ENCODE peak calls at places on chromosomes 13 and 19, in eight cellular contexts. W, L, A, R, Z, H, J and X are unnamed samples.
A peak's percentile ranks its signal among the peaks of the same experiment; 100 is the strongest.

GRCh38 chr19:2371656-2372055 is 11.6 kb downstream of the TMPRSS9 start:
- DNase-seq in H (no peak), L (no peak), A (no peak), Z (no peak), J (no peak), W (peak; percentile 60), R (no peak), X (no peak)

GRCh38 chr19:11587302-11587972 is 9.8 kb upstream of the ZNF627 start:
- DNase-seq in W (peak; percentile 60), Z (peak; percentile 84), H (peak; percentile 20), R (peak; percentile 80), A (peak; percentile 78), J (no peak), L (no peak), X (peak; percentile 83)

GRCh38 chr19:58374200-58374599 is 6.6 kb downstream of the ZNF837 start:
- DNase-seq in A (no peak), H (no peak), J (no peak), W (peak; percentile 32), R (no peak), L (no peak), Z (no peak), X (no peak)

GRCh38 chr13:33798023-33798422 is 19.9 kb upstream of the RFC3 start:
- DNase-seq in A (no peak), J (no peak), R (no peak), W (no peak), H (no peak), Z (no peak), L (no peak), X (no peak)

GRCh38 chr19:47324502-47324901 is 7.5 kb upstream of the C5AR2 start:
- DNase-seq in R (no peak), A (no peak), J (no peak), H (no peak), W (no peak), L (no peak), Z (no peak), X (no peak)

GRCh38 chr19:17448190-17448967 is at the start of gene TMEM221:
- DNase-seq in W (no peak), R (peak; percentile 46), H (no peak), A (peak; percentile 50), L (no peak), Z (peak; percentile 73), J (no peak), X (peak; percentile 76)

GRCh38 chr19:19540707-19541515 is 2.8 kb downstream of the CILP2 start:
- DNase-seq in Z (peak; percentile 70), R (peak; percentile 79), W (no peak), L (no peak), J (no peak), A (peak; percentile 28), H (no peak), X (no peak)

GRCh38 chr19:7004313-7004931 is 16.8 kb downstream of the MBD3L2B start:
- DNase-seq in W (peak; percentile 18), L (no peak), Z (peak; percentile 4), A (no peak), R (no peak), J (no peak), H (no peak), X (no peak)

GRCh38 chr13:64075543-64076271 is 2660.1 kb upstream of the PCDH20 start:
- DNase-seq in R (no peak), W (no peak), J (no peak), Z (no peak), L (no peak), H (no peak), A (no peak), X (no peak)

GRCh38 chr19:43956827-43957226 is 5.8 kb downstream of the ZNF221 start:
- DNase-seq in W (no peak), L (no peak), R (no peak), J (no peak), H (no peak), Z (no peak), A (no peak), X (no peak)

GRCh38 chr13:96958286-96958891 is 35.9 kb downstream of the OXGR1 start:
- DNase-seq in A (peak; percentile 21), R (no peak), W (peak; percentile 13), J (no peak), H (no peak), Z (peak; percentile 12), L (no peak), X (no peak)

GRCh38 chr19:44671400-44671799 is at the start of gene CEACAM19:
- DNase-seq in W (no peak), L (no peak), Z (no peak), H (no peak), J (no peak), A (no peak), R (no peak), X (no peak)

GRCh38 chr19:10044390-10044789 is 31.1 kb downstream of the RDH8 start:
- DNase-seq in H (no peak), J (no peak), W (no peak), R (no peak), Z (no peak), A (no peak), L (no peak), X (no peak)

GRCh38 chr13:29925457-29925856 is 75.0 kb upstream of the UBL3 start:
- DNase-seq in J (no peak), Z (no peak), A (peak; percentile 96), W (peak; percentile 78), R (peak; percentile 83), H (no peak), L (peak; percentile 10), X (peak; percentile 82)

GRCh38 chr19:11807099-11807380 is 7.0 kb upstream of the ZNF440 start:
- DNase-seq in A (no peak), Z (no peak), J (no peak), H (no peak), R (no peak), W (no peak), L (no peak), X (no peak)

GRCh38 chr13:84207509-84207908 is 325.2 kb upstream of the SLITRK1 start:
- DNase-seq in L (no peak), H (no peak), Z (no peak), J (no peak), W (no peak), A (no peak), R (no peak), X (no peak)

GRCh38 chr13:36858285-36858684 is 39.3 kb downstream of the RFXAP start:
- DNase-seq in Z (peak; percentile 8), R (no peak), H (peak; percentile 15), J (no peak), A (no peak), W (peak; percentile 65), L (no peak), X (no peak)

GRCh38 chr13:98349731-98350305 is 172.7 kb upstream of the RNF113B start:
- DNase-seq in W (no peak), J (no peak), Z (peak; percentile 37), L (no peak), R (no peak), A (peak; percentile 39), H (no peak), X (no peak)
- TF ChIP-seq CTCF in W (no peak), J (peak; percentile 13), Z (no peak), L (no peak), R (no peak), A (peak; percentile 28), H (no peak), X (no peak)

GRCh38 chr19:41872775-41873647 is 4.1 kb upstream of the CD79A start:
- DNase-seq in L (no peak), Z (peak; percentile 79), R (peak; percentile 89), H (no peak), A (peak; percentile 86), W (peak; percentile 59), J (no peak), X (no peak)
- TF ChIP-seq CTCF in L (peak; percentile 39), Z (peak; percentile 66), R (peak; percentile 82), H (peak; percentile 74), A (peak; percentile 81), W (peak; percentile 55), J (peak; percentile 88), X (peak; percentile 28)

GRCh38 chr13:110867380-110867779 is 47.5 kb downstream of the ANKRD10 start:
- DNase-seq in W (no peak), H (no peak), A (no peak), L (no peak), Z (no peak), J (no peak), R (no peak), X (no peak)

GRCh38 chr13:110872034-110872767 is 42.7 kb downstream of the ANKRD10 start:
- DNase-seq in Z (no peak), J (no peak), A (no peak), L (no peak), W (no peak), H (no peak), R (no peak), X (peak; percentile 49)

GRCh38 chr13:110869231-110869804 is 45.6 kb downstream of the ANKRD10 start:
- DNase-seq in W (no peak), H (no peak), Z (no peak), R (no peak), J (no peak), L (no peak), A (no peak), X (peak; percentile 33)

GRCh38 chr13:110868631-110869165 is 46.2 kb downstream of the ANKRD10 start:
- DNase-seq in Z (no peak), L (no peak), W (no peak), H (no peak), A (no peak), J (no peak), R (no peak), X (peak; percentile 51)

DNA sequence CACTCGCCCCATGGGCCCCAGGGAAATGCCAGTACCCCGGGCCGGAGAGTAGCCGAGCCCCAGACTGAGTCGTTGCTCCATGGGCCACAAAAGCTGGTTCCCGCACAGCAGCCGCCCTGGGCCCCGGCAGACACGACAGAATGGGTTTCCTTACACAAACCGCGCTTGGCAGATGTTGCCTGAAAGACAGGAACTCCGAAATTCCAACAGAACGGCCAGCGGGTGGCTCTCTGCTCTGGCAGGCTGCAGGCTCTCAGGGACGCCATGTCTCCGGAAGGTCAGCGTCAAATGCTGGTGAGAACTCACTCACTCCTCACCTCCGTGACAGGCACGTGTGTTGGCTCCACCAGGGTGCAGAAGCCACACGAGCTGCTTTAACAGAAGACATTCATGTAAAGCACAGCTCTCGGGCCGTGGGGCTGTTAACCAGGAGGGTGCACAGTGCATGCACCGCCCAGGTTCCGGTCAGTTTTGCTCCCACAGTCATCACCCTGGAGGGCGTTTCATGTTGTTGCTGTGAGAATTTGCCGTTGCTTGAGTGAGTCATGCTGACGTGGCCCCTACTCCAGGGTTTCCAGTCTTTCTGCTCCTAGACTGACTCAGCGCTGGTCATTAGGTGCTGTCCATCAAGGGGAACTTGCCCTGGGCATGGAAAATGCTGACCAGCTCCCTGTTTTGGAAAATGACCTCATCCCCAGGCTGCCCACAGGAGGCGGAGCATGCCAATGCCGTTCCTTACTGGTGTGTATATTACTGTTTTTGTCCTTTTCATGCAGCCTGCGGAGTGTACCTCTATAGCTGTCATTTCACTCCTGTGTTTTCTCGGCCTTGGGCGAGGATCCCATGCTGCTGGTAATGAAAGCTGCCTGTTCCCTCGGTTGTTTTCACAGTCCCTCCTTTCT is 44.8 kb downstream of the ANKRD10 start:
- DNase-seq in H (peak; percentile 99), A (peak; percentile 94), L (peak; percentile 57), J (no peak), Z (no peak), R (peak; percentile 79), W (peak; percentile 100), X (peak; percentile 91)
- TF ChIP-seq CTCF in H (no peak), A (peak; percentile 46), L (no peak), J (no peak), Z (no peak), R (no peak), W (no peak), X (peak; percentile 19)

GRCh38 chr19:33754361-33754760 is 42.3 kb upstream of the KCTD15 start:
- DNase-seq in L (no peak), A (no peak), W (no peak), R (no peak), H (no peak), J (no peak), Z (no peak), X (no peak)
- TF ChIP-seq CTCF in L (no peak), A (no peak), W (no peak), R (no peak), H (no peak), J (no peak), Z (no peak), X (no peak)